ENCODE peak calls at places on chromosomes 13 and 19, in nine cellular contexts. Z is colonic mucosa, U is HepG2, R is choroid plexus epithelial cell, C is hepatocyte, K is GM06990, H is breast epithelium, Y is SK-N-SH, P is HCT116. D is an unnamed sample.
A peak's percentile ranks its signal among the peaks of the same experiment; 100 is the strongest.

GRCh38 chr13:101565327-101565726 is 112.9 kb downstream of the ITGBL1 start:
- DNase-seq in Z (no peak), U (no peak), R (no peak), C (no peak), K (no peak), H (no peak), Y (no peak), P (no peak), D (no peak)

GRCh38 chr13:44155422-44156293 is 218.0 kb upstream of the SERP2 start:
- DNase-seq in Z (peak; percentile 79), U (no peak), R (peak; percentile 65), C (peak; percentile 83), K (no peak), H (peak; percentile 45), Y (no peak), P (no peak), D (peak; percentile 72)

GRCh38 chr19:38993271-38993670 is 17.7 kb upstream of the FBXO17 start:
- DNase-seq in Z (no peak), U (no peak), R (peak; percentile 45), C (peak; percentile 34), K (no peak), H (no peak), Y (no peak), P (no peak), D (peak; percentile 67)

GRCh38 chr19:11659612-11660011 is 62.3 kb downstream of the ZNF627 start:
- DNase-seq in Z (no peak), U (peak; percentile 15), R (peak; percentile 19), C (no peak), K (peak; percentile 14), H (no peak), Y (peak; percentile 51), P (no peak), D (peak; percentile 19)

GRCh38 chr13:30235206-30235605 is 72.1 kb downstream of the KATNAL1 start:
- DNase-seq in Z (no peak), U (no peak), R (peak; percentile 26), C (no peak), K (no peak), H (no peak), Y (no peak), P (no peak), D (peak; percentile 10)

GRCh38 chr19:45187421-45188100 is 9.0 kb downstream of the BLOC1S3 start:
- DNase-seq in Z (no peak), U (peak; percentile 49), R (peak; percentile 19), C (peak; percentile 61), K (peak; percentile 26), H (no peak), Y (peak; percentile 67), P (no peak), D (no peak)

GRCh38 chr13:39364797-39365468 is 238.1 kb downstream of the LHFPL6 start:
- DNase-seq in Z (no peak), U (peak; percentile 7), R (peak; percentile 57), C (peak; percentile 28), K (no peak), H (no peak), Y (no peak), P (peak; percentile 0), D (peak; percentile 38)

GRCh38 chr13:76383671-76384461 is 502.3 kb downstream of the KCTD12 start:
- DNase-seq in Z (peak; percentile 20), U (no peak), R (peak; percentile 96), C (peak; percentile 70), K (no peak), H (peak; percentile 57), Y (peak; percentile 36), P (no peak), D (peak; percentile 96)

GRCh38 chr13:26377038-26377437 is 123.1 kb downstream of the CDK8 start:
- DNase-seq in Z (no peak), U (peak; percentile 28), R (peak; percentile 38), C (peak; percentile 11), K (no peak), H (no peak), Y (peak; percentile 38), P (peak; percentile 8), D (peak; percentile 11)

GRCh38 chr19:58319241-58319640 is 7.6 kb upstream of the ZSCAN22 start:
- DNase-seq in Z (no peak), U (no peak), R (no peak), C (no peak), K (no peak), H (peak; percentile 39), Y (no peak), P (no peak), D (no peak)

GRCh38 chr19:50607874-50608785 is 31.6 kb downstream of the SYT3 start:
- DNase-seq in Z (peak; percentile 49), U (peak; percentile 31), R (peak; percentile 36), C (peak; percentile 95), K (peak; percentile 81), H (peak; percentile 60), Y (peak; percentile 92), P (peak; percentile 13), D (peak; percentile 33)

GRCh38 chr13:70623260-70623659 is 515.0 kb upstream of the KLHL1 start:
- DNase-seq in Z (no peak), U (no peak), R (peak; percentile 35), C (peak; percentile 17), K (no peak), H (no peak), Y (peak; percentile 12), P (no peak), D (no peak)

GRCh38 chr13:59696229-59696628 is 467.5 kb downstream of the DIAPH3 start:
- DNase-seq in Z (no peak), U (no peak), R (no peak), C (no peak), K (no peak), H (no peak), Y (no peak), P (no peak), D (no peak)

GRCh38 chr13:99215466-99215865 is 14.8 kb downstream of the UBAC2 start:
- DNase-seq in Z (no peak), U (no peak), R (no peak), C (no peak), K (no peak), H (no peak), Y (no peak), P (no peak), D (no peak)

GRCh38 chr19:3604987-3605343 is 1.7 kb downstream of the TBXA2R start:
- DNase-seq in Z (no peak), U (no peak), R (no peak), C (no peak), K (no peak), H (no peak), Y (no peak), P (no peak), D (no peak)

GRCh38 chr19:13846533-13847032 is 30.4 kb upstream of the NANOS3 start:
- DNase-seq in Z (peak; percentile 83), U (peak; percentile 95), R (peak; percentile 94), C (peak; percentile 94), K (peak; percentile 93), H (peak; percentile 95), Y (peak; percentile 89), P (peak; percentile 90), D (peak; percentile 75)

GRCh38 chr13:76937416-76937815 is 10.9 kb upstream of the ACOD1 start:
- DNase-seq in Z (no peak), U (no peak), R (peak; percentile 96), C (peak; percentile 53), K (no peak), H (no peak), Y (no peak), P (peak; percentile 3), D (peak; percentile 97)

GRCh38 chr19:35911173-35911572 is 3.1 kb upstream of the TYROBP start:
- DNase-seq in Z (no peak), U (no peak), R (no peak), C (no peak), K (no peak), H (no peak), Y (no peak), P (no peak), D (no peak)
- TF ChIP-seq CTCF in Z (no peak), U (peak; percentile 49), R (peak; percentile 9), C (no peak), K (no peak), H (no peak), Y (no peak), P (no peak), D (no peak)

DNA sequence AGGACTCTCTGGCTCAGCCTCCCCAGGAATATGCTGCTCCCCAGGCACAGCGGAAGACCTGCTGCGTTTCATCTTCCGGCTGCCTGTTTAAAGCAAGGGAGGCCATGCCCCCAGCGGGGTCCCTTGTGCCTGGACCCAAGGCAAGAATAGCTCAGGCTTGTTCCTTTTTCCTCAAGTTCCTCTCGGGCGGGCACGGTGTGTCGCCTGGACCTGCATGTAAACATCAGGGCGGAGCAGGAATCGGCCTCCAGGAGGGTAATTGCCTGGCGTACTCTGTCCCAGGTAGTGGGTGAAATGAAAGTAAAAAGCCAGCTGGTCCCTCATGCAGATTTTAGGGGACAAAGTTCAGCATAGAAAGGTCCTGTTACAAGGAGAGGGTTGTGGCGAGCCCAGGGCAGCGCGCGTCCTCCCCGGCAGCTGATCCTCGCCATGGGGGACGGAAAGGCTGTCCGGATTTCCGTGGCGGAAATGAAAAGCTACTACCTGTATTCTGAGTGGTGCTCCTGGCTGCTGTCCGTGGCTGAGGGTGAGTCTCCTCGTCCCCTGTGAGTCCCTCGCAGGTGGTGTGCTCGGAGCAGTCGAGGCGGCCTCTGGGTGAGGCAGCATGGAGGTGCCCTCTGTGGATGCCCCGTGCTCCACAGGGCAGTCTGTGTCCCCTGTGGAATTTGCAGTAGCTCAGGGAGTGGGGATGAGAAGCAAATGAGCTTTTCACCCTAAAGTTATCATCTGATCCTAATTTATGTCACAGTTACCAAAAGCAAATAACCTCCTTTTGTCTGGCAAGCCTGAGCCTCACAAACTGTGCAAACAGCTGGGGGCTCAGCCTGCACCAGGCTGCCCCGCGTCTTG is 16.2 kb downstream of the MCF2L start:
- DNase-seq in Z (peak; percentile 85), U (peak; percentile 82), R (no peak), C (peak; percentile 65), K (no peak), H (no peak), Y (no peak), P (no peak), D (no peak)
- H3K4me3 ChIP-seq in Z (peak overlapping the region; percentile 30), U (peak overlapping the region; percentile 73), R (no peak overlapping the region), C (no peak overlapping the region), K (no peak overlapping the region), H (peak overlapping the region; percentile 31), Y (no peak overlapping the region), P (no peak overlapping the region), D (no peak overlapping the region)

GRCh38 chr19:8412783-8413592 is at the start of gene MARCHF2:
- DNase-seq in Z (peak; percentile 95), U (peak; percentile 90), R (peak; percentile 99), C (peak; percentile 99), K (peak; percentile 94), H (peak; percentile 97), Y (peak; percentile 99), P (peak; percentile 90), D (peak; percentile 96)
- TF ChIP-seq CTCF in Z (peak; percentile 35), U (peak; percentile 70), R (peak; percentile 62), C (peak; percentile 84), K (peak; percentile 65), H (peak; percentile 40), Y (peak; percentile 66), P (peak; percentile 48), D (peak; percentile 64)

DNA sequence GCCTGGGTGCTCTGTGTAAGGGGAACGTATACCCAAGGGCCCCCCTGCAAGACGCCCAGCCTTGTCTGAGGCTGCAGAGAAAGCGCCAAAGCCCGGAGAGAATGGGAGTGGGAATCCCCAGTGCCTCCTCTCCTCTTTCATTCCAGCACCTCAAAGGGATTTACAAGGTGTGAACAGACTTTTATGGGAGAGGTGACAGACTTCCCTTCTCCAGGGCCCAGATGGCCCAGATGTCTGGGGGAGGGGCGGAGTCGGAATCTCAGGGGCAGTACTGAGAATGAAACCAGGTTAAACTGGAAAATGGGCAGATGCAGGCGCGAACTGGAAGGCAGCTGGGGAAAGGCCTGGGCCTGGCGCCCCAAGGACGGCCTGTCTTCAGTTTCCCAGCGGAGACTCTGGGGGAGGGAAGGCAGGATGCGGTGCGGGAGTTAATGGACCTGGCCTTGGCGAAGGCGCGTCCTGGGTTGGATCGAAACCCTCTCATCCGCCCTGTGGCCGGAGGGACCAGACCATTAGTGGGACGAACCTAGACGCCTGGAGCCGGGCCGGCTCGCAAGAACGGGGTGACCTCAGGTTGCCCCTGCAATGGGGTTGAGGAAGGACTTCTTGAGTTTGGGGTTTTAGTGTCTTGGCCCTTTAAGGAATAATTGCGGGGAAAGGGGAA is 622 bp upstream of the TRIP10 start:
- DNase-seq in Z (peak; percentile 88), U (no peak), R (no peak), C (peak; percentile 81), K (peak; percentile 75), H (peak; percentile 49), Y (no peak), P (no peak), D (no peak)
- H3K4me3 ChIP-seq in Z (peak overlapping the region; percentile 38), U (peak overlapping the region; percentile 82), R (peak overlapping the region; percentile 50), C (peak overlapping the region; percentile 17), K (peak overlapping the region; percentile 58), H (peak overlapping the region; percentile 92), Y (no peak overlapping the region), P (peak overlapping the region; percentile 99), D (peak overlapping the region; percentile 53)